ENCODE peak calls at places on chromosome 1, in five cellular contexts. F, C, V, H and E are unnamed samples.

GRCh38 chr1:53862507-53862906 is 24.4 kb upstream of the NDC1 start:
- DNase-seq in V (no peak), F (no peak), H (no peak), C (no peak), E (no peak)

GRCh38 chr1:9186082-9186859 is 48.3 kb upstream of the H6PD start:
- DNase-seq in V (no peak), F (no peak), H (no peak), C (no peak), E (no peak)

GRCh38 chr1:155540000-155540874 is 22.4 kb downstream of the ASH1L start:
- DNase-seq in V (no peak), C (no peak), F (no peak), H (no peak), E (no peak)

GRCh38 chr1:25624155-25624554 is 7.6 kb downstream of the MAN1C1 start:
- DNase-seq in C (no peak), H (no peak), F (no peak), V (no peak), E (no peak)

GRCh38 chr1:243751506-243751905 is 98.5 kb downstream of the AKT3 start:
- DNase-seq in C (no peak), V (no peak), H (no peak), F (no peak), E (no peak)

GRCh38 chr1:63790989-63791388 is 17.2 kb downstream of the ROR1 start:
- DNase-seq in V (no peak), C (no peak), H (no peak), F (no peak), E (no peak)

GRCh38 chr1:58727363-58727762 is 27.5 kb upstream of the MYSM1 start:
- DNase-seq in F (no peak), C (no peak), H (no peak), V (no peak), E (no peak)

GRCh38 chr1:183285746-183286145 is 99.7 kb downstream of the LAMC2 start:
- DNase-seq in C (no peak), H (no peak), F (no peak), V (no peak), E (no peak)